ENCODE peak calls at places on chromosomes 13 and 19, in nine cellular contexts. P, X, E, J, K, S, U, I and T are unnamed samples.

GRCh38 chr13:49220856-49221614 is 897 bp downstream of the MLNR start:
- DNase-seq in E (no peak), P (peak; percentile 16), I (no peak), J (peak; percentile 40), K (no peak), X (no peak), U (no peak), S (no peak), T (peak; percentile 31)

GRCh38 chr19:47107201-47107952 is 6.2 kb downstream of the ZC3H4 start:
- DNase-seq in U (no peak), J (no peak), I (no peak), S (no peak), K (peak; percentile 71), X (peak; percentile 41), E (peak; percentile 78), P (no peak), T (no peak)

GRCh38 chr19:47703301-47703700 is 9.9 kb upstream of the EHD2 start:
- DNase-seq in E (no peak), P (no peak), K (no peak), X (no peak), J (no peak), U (no peak), I (no peak), S (no peak), T (no peak)

GRCh38 chr19:3179739-3180293 is 1.2 kb downstream of the S1PR4 start:
- DNase-seq in J (no peak), S (no peak), K (no peak), I (no peak), U (peak; percentile 72), P (no peak), X (no peak), E (no peak), T (no peak)

GRCh38 chr19:13796301-13797057 is 1.2 kb downstream of the ZSWIM4 start:
- DNase-seq in E (peak; percentile 97), P (peak; percentile 70), K (peak; percentile 58), S (no peak), U (peak; percentile 38), I (peak; percentile 93), X (peak; percentile 97), J (peak; percentile 68), T (peak; percentile 67)

GRCh38 chr19:49957262-49957915 is 3.6 kb downstream of the SIGLEC11 start:
- DNase-seq in P (no peak), X (no peak), I (no peak), K (no peak), U (no peak), E (no peak), J (no peak), S (no peak), T (no peak)

GRCh38 chr13:58992478-58993042 is 1171.2 kb downstream of the DIAPH3 start:
- DNase-seq in I (no peak), J (no peak), P (no peak), U (no peak), E (no peak), X (no peak), S (no peak), K (no peak), T (no peak)

GRCh38 chr19:48348039-48348438 is 15.7 kb downstream of the TMEM143 start:
- DNase-seq in I (peak; percentile 90), U (no peak), P (no peak), K (no peak), E (no peak), X (no peak), J (no peak), S (no peak), T (no peak)

GRCh38 chr13:98947925-98948324 is 29.9 kb downstream of the DOCK9 start:
- DNase-seq in E (no peak), J (no peak), K (no peak), P (no peak), S (no peak), X (no peak), I (no peak), U (no peak), T (no peak)

GRCh38 chr19:47274891-47275865 is 493 bp downstream of the INAFM1 start:
- DNase-seq in U (no peak), X (no peak), P (peak; percentile 42), I (peak; percentile 80), J (peak; percentile 45), S (no peak), K (no peak), E (peak; percentile 1), T (no peak)

GRCh38 chr13:99626461-99627082 is 125.3 kb downstream of the TM9SF2 start:
- DNase-seq in P (no peak), K (no peak), S (no peak), I (no peak), U (no peak), J (no peak), X (peak; percentile 41), E (peak; percentile 68), T (no peak)

GRCh38 chr13:99396446-99396845 is 89.2 kb upstream of the GPR183 start:
- DNase-seq in J (no peak), I (no peak), U (no peak), S (peak; percentile 12), P (no peak), K (no peak), E (no peak), X (no peak), T (no peak)

GRCh38 chr13:99980201-99981114 is 1.1 kb upstream of the ZIC2 start:
- DNase-seq in I (peak; percentile 42), S (peak; percentile 85), E (peak; percentile 57), K (peak; percentile 62), P (peak; percentile 68), J (peak; percentile 87), U (peak; percentile 67), X (peak; percentile 29), T (peak; percentile 70)

GRCh38 chr13:39025433-39025839 is 12.5 kb downstream of the PROSER1 start:
- DNase-seq in P (no peak), X (no peak), S (no peak), I (no peak), U (no peak), J (no peak), E (peak; percentile 10), K (no peak), T (no peak)

GRCh38 chr13:44191504-44192171 is 182.0 kb upstream of the SERP2 start:
- DNase-seq in J (peak; percentile 21), E (peak; percentile 41), X (peak; percentile 90), S (no peak), U (no peak), K (peak; percentile 33), P (no peak), I (peak; percentile 85), T (no peak)

GRCh38 chr13:39370554-39370953 is 232.4 kb downstream of the LHFPL6 start:
- DNase-seq in P (peak; percentile 37), I (no peak), S (no peak), J (no peak), K (no peak), X (peak; percentile 34), U (no peak), E (no peak), T (no peak)

GRCh38 chr13:40164137-40164536 is 502.3 kb downstream of the FOXO1 start:
- DNase-seq in K (peak; percentile 11), U (no peak), S (no peak), J (no peak), X (no peak), P (no peak), E (peak; percentile 25), I (no peak), T (no peak)

GRCh38 chr13:28012896-28013295 is 24.4 kb upstream of the URAD start:
- DNase-seq in U (peak; percentile 87), E (peak; percentile 69), P (no peak), I (no peak), X (no peak), J (no peak), K (no peak), S (no peak), T (peak; percentile 69)

DNA sequence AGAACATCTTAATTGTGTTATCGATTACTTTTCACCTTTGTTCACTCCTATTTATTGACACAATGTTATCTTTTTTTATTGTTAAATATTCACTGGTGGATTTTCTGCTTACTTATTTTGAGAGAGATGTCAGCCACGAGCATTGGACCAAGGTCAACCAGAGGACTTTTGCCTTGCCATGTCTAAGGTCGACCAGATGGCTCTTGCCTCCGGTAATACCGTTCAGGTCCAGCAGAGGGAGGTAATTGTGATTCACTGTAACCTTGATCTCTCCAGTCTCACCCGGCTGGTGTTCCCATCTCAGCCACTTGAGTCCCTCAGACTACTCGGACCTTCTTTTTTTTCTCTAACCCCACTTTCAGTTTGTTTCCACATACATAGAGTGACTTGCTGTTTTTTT is 1438.1 kb downstream of the UQCRFS1 start:
- DNase-seq in J (peak; percentile 42), K (no peak), E (peak; percentile 5), S (no peak), I (no peak), P (no peak), U (no peak), X (no peak), T (no peak)
- TF ChIP-seq CTCF in J (peak; percentile 4), K (peak; percentile 21), E (peak; percentile 27), S (no peak), I (no peak), P (peak; percentile 12), U (peak; percentile 35), X (peak; percentile 34), T (no peak)

GRCh38 chr13:51305558-51305957 is 33.9 kb upstream of the SERPINE3 start:
- DNase-seq in J (no peak), S (no peak), U (no peak), E (no peak), K (no peak), X (peak; percentile 8), I (no peak), P (no peak), T (no peak)
- TF ChIP-seq CTCF in J (no peak), S (no peak), U (no peak), E (no peak), K (no peak), X (no peak), I (no peak), P (no peak), T (no peak)

GRCh38 chr13:70484931-70485330 is 376.7 kb upstream of the KLHL1 start:
- DNase-seq in U (no peak), S (no peak), E (no peak), P (no peak), K (no peak), X (no peak), J (no peak), I (no peak), T (no peak)

DNA sequence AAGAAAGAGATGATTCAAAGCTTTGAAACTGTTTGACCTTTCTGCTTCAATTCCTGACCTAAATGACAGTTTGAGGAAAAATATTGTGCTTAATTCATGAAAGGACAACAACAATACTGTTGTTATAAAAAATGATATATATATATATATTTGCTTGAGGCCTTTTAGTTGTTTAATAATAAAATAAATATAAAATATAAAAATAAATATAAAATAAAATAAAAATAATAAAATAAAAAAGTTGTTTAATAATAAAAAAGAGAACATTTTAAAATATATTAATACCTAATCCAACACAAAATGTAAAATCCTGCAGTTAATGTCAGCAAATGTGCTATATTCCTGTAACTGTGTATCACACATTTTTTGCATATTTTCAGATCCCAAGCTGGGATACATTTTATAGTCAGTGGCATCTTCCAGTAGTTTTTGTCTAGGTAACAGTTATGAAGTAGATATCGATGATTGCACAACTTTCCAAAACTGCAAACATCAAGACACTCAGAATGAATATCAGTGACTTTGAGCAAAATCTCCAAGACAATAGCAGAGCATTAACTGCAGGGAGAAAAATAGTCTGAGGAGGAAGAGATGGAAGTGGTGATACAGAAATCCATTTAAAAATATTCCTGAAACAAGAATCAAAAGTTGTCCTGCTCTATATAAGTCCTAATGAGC is 375.5 kb upstream of the KLHL1 start:
- DNase-seq in U (no peak), I (no peak), K (no peak), E (no peak), S (no peak), J (no peak), X (no peak), P (no peak), T (no peak)
- TF ChIP-seq CTCF in U (no peak), I (no peak), K (no peak), E (no peak), S (no peak), J (no peak), X (no peak), P (no peak), T (no peak)

GRCh38 chr13:19618925-19619324 is 14.5 kb upstream of the MPHOSPH8 start:
- DNase-seq in J (peak; percentile 15), K (peak; percentile 23), S (no peak), I (no peak), P (no peak), E (peak; percentile 66), U (no peak), X (peak; percentile 51), T (peak; percentile 49)
- TF ChIP-seq CTCF in J (no peak), K (no peak), S (peak; percentile 38), I (peak; percentile 20), P (peak; percentile 42), E (peak; percentile 85), U (peak; percentile 60), X (peak; percentile 81), T (no peak)